ENCODE peak calls at places on chromosomes 4 and X, in ten cellular contexts. One of them, this sample, is unnamed.

GRCh38 chrX:42472727-42473126 is 305.2 kb downstream of the PPP1R2C start:
- DNase-seq in PC-9: no peak
- DNase-seq in IMR-90: no peak
- DNase-seq in heart left ventricle: no peak
- DNase-seq in SJSA1: no peak
- DNase-seq in pancreas: no peak
- DNase-seq in tibial nerve: no peak
- DNase-seq in uterus: no peak
- DNase-seq in thoracic aorta: no peak
- DNase-seq in fibroblast of lung: no peak
- DNase-seq in this sample: no peak

GRCh38 chr4:5019274-5019673 is at the start of gene CYTL1:
- DNase-seq in uterus: no peak
- DNase-seq in thoracic aorta: no peak
- DNase-seq in PC-9: no peak
- DNase-seq in IMR-90: no peak
- DNase-seq in fibroblast of lung: peak; percentile 34
- DNase-seq in SJSA1: no peak
- DNase-seq in tibial nerve: no peak
- DNase-seq in heart left ventricle: no peak
- DNase-seq in pancreas: no peak
- DNase-seq in this sample: no peak

GRCh38 chr4:123350191-123350544 is 46.4 kb upstream of the SPRY1 start:
- DNase-seq in fibroblast of lung: peak; percentile 20
- DNase-seq in IMR-90: no peak
- DNase-seq in PC-9: no peak
- DNase-seq in heart left ventricle: no peak
- DNase-seq in tibial nerve: no peak
- DNase-seq in thoracic aorta: no peak
- DNase-seq in pancreas: peak; percentile 27
- DNase-seq in uterus: no peak
- DNase-seq in SJSA1: no peak
- DNase-seq in this sample: no peak

GRCh38 chrX:152061083-152061482 is 77.3 kb downstream of the MAGEA10 start:
- DNase-seq in pancreas: no peak
- DNase-seq in tibial nerve: no peak
- DNase-seq in uterus: no peak
- DNase-seq in heart left ventricle: no peak
- DNase-seq in IMR-90: no peak
- DNase-seq in fibroblast of lung: no peak
- DNase-seq in SJSA1: no peak
- DNase-seq in thoracic aorta: no peak
- DNase-seq in PC-9: no peak
- DNase-seq in this sample: no peak

GRCh38 chr4:94507708-94508107 is 56.0 kb downstream of the PDLIM5 start:
- DNase-seq in pancreas: no peak
- DNase-seq in tibial nerve: peak; percentile 52
- DNase-seq in thoracic aorta: no peak
- DNase-seq in fibroblast of lung: peak; percentile 93
- DNase-seq in SJSA1: no peak
- DNase-seq in heart left ventricle: no peak
- DNase-seq in IMR-90: peak; percentile 93
- DNase-seq in PC-9: no peak
- DNase-seq in uterus: peak; percentile 71
- DNase-seq in this sample: no peak

GRCh38 chr4:126268106-126268505 is 953.4 kb downstream of the FAT4 start:
- DNase-seq in pancreas: no peak
- DNase-seq in PC-9: no peak
- DNase-seq in thoracic aorta: no peak
- DNase-seq in fibroblast of lung: peak; percentile 40
- DNase-seq in SJSA1: no peak
- DNase-seq in uterus: no peak
- DNase-seq in tibial nerve: no peak
- DNase-seq in IMR-90: peak; percentile 73
- DNase-seq in heart left ventricle: no peak
- DNase-seq in this sample: no peak

GRCh38 chr4:22476011-22476410 is 39.9 kb downstream of the ADGRA3 start:
- DNase-seq in tibial nerve: no peak
- DNase-seq in thoracic aorta: no peak
- DNase-seq in PC-9: no peak
- DNase-seq in fibroblast of lung: no peak
- DNase-seq in pancreas: no peak
- DNase-seq in SJSA1: no peak
- DNase-seq in heart left ventricle: no peak
- DNase-seq in uterus: no peak
- DNase-seq in IMR-90: no peak
- DNase-seq in this sample: no peak

GRCh38 chr4:3449574-3450534 is 8.1 kb downstream of the HGFAC start:
- DNase-seq in uterus: no peak
- DNase-seq in IMR-90: no peak
- DNase-seq in thoracic aorta: no peak
- DNase-seq in PC-9: no peak
- DNase-seq in pancreas: no peak
- DNase-seq in fibroblast of lung: no peak
- DNase-seq in tibial nerve: no peak
- DNase-seq in heart left ventricle: no peak
- DNase-seq in SJSA1: no peak
- DNase-seq in this sample: peak; percentile 17

GRCh38 chrX:97401154-97401553 is 517.4 kb downstream of the RPA4 start:
- DNase-seq in thoracic aorta: no peak
- DNase-seq in IMR-90: no peak
- DNase-seq in tibial nerve: no peak
- DNase-seq in fibroblast of lung: no peak
- DNase-seq in pancreas: no peak
- DNase-seq in PC-9: no peak
- DNase-seq in SJSA1: no peak
- DNase-seq in uterus: no peak
- DNase-seq in heart left ventricle: no peak
- DNase-seq in this sample: no peak

GRCh38 chrX:13816899-13817298 is at the start of gene GPM6B:
- DNase-seq in fibroblast of lung: no peak
- DNase-seq in heart left ventricle: no peak
- DNase-seq in SJSA1: no peak
- DNase-seq in thoracic aorta: no peak
- DNase-seq in pancreas: no peak
- DNase-seq in tibial nerve: no peak
- DNase-seq in uterus: no peak
- DNase-seq in PC-9: no peak
- DNase-seq in IMR-90: no peak
- DNase-seq in this sample: no peak

GRCh38 chrX:100316987-100317386 is 93.1 kb downstream of the PCDH19 start:
- DNase-seq in SJSA1: no peak
- DNase-seq in pancreas: no peak
- DNase-seq in IMR-90: no peak
- DNase-seq in tibial nerve: no peak
- DNase-seq in uterus: no peak
- DNase-seq in thoracic aorta: no peak
- DNase-seq in heart left ventricle: peak; percentile 30
- DNase-seq in PC-9: no peak
- DNase-seq in fibroblast of lung: peak; percentile 21
- DNase-seq in this sample: no peak

GRCh38 chr4:129929984-129930383 is 834.0 kb downstream of the C4orf33 start:
- DNase-seq in tibial nerve: no peak
- DNase-seq in uterus: no peak
- DNase-seq in SJSA1: no peak
- DNase-seq in thoracic aorta: no peak
- DNase-seq in pancreas: no peak
- DNase-seq in PC-9: no peak
- DNase-seq in fibroblast of lung: no peak
- DNase-seq in heart left ventricle: no peak
- DNase-seq in IMR-90: no peak
- DNase-seq in this sample: no peak

GRCh38 chr4:112894480-112894879 is 155.0 kb upstream of the ANK2 start:
- DNase-seq in thoracic aorta: no peak
- DNase-seq in uterus: no peak
- DNase-seq in fibroblast of lung: no peak
- DNase-seq in pancreas: no peak
- DNase-seq in PC-9: no peak
- DNase-seq in SJSA1: no peak
- DNase-seq in heart left ventricle: no peak
- DNase-seq in tibial nerve: no peak
- DNase-seq in IMR-90: no peak
- DNase-seq in this sample: no peak
- H3K27ac ChIP-seq in thoracic aorta: no peak overlapping the region
- H3K27ac ChIP-seq in uterus: no peak overlapping the region
- H3K27ac ChIP-seq in fibroblast of lung: no peak overlapping the region
- H3K27ac ChIP-seq in pancreas: no peak overlapping the region
- H3K27ac ChIP-seq in PC-9: no peak overlapping the region
- H3K27ac ChIP-seq in SJSA1: no peak overlapping the region
- H3K27ac ChIP-seq in heart left ventricle: no peak overlapping the region
- H3K27ac ChIP-seq in tibial nerve: no peak overlapping the region
- H3K27ac ChIP-seq in IMR-90: no peak overlapping the region
- H3K27ac ChIP-seq in this sample: no peak overlapping the region

GRCh38 chrX:131746491-131746968 is 202.7 kb downstream of the OR13H1 start:
- DNase-seq in fibroblast of lung: peak; percentile 67
- DNase-seq in PC-9: peak; percentile 67
- DNase-seq in IMR-90: peak; percentile 86
- DNase-seq in pancreas: peak; percentile 91
- DNase-seq in tibial nerve: no peak
- DNase-seq in SJSA1: peak; percentile 78
- DNase-seq in uterus: peak; percentile 83
- DNase-seq in thoracic aorta: no peak
- DNase-seq in heart left ventricle: no peak
- DNase-seq in this sample: no peak
- H3K4me3 ChIP-seq in fibroblast of lung: no peak overlapping the region
- H3K4me3 ChIP-seq in PC-9: no peak overlapping the region
- H3K4me3 ChIP-seq in IMR-90: peak overlapping the region; percentile 60
- H3K4me3 ChIP-seq in pancreas: peak overlapping the region; percentile 41
- H3K4me3 ChIP-seq in tibial nerve: no peak overlapping the region
- H3K4me3 ChIP-seq in SJSA1: peak overlapping the region; percentile 40
- H3K4me3 ChIP-seq in uterus: peak overlapping the region; percentile 49
- H3K4me3 ChIP-seq in thoracic aorta: no peak overlapping the region
- H3K4me3 ChIP-seq in heart left ventricle: peak overlapping the region; percentile 35
- H3K4me3 ChIP-seq in this sample: peak overlapping the region; percentile 43

GRCh38 chr4:675980-676870 is 1.9 kb downstream of the MYL5 start:
- DNase-seq in SJSA1: no peak
- DNase-seq in PC-9: no peak
- DNase-seq in uterus: no peak
- DNase-seq in tibial nerve: no peak
- DNase-seq in IMR-90: no peak
- DNase-seq in heart left ventricle: no peak
- DNase-seq in fibroblast of lung: no peak
- DNase-seq in pancreas: no peak
- DNase-seq in thoracic aorta: no peak
- DNase-seq in this sample: no peak

GRCh38 chr4:674172-675035 is at the start of the genes ATP5ME and MYL5:
- DNase-seq in SJSA1: peak; percentile 88
- DNase-seq in IMR-90: peak; percentile 95
- DNase-seq in tibial nerve: peak; percentile 94
- DNase-seq in fibroblast of lung: peak; percentile 90
- DNase-seq in pancreas: peak; percentile 98
- DNase-seq in thoracic aorta: peak; percentile 90
- DNase-seq in heart left ventricle: peak; percentile 96
- DNase-seq in uterus: peak; percentile 96
- DNase-seq in PC-9: peak; percentile 97
- DNase-seq in this sample: peak; percentile 98

GRCh38 chr4:676871-677235 is 2.5 kb downstream of the MYL5 start:
- DNase-seq in SJSA1: no peak
- DNase-seq in heart left ventricle: no peak
- DNase-seq in pancreas: no peak
- DNase-seq in uterus: no peak
- DNase-seq in fibroblast of lung: no peak
- DNase-seq in thoracic aorta: no peak
- DNase-seq in IMR-90: no peak
- DNase-seq in PC-9: no peak
- DNase-seq in tibial nerve: no peak
- DNase-seq in this sample: peak; percentile 43

GRCh38 chr4:673349-674091 is 556 bp downstream of the ATP5ME start:
- DNase-seq in fibroblast of lung: no peak
- DNase-seq in PC-9: no peak
- DNase-seq in heart left ventricle: peak; percentile 58
- DNase-seq in IMR-90: no peak
- DNase-seq in SJSA1: no peak
- DNase-seq in tibial nerve: peak; percentile 14
- DNase-seq in thoracic aorta: no peak
- DNase-seq in pancreas: peak; percentile 52
- DNase-seq in uterus: no peak
- DNase-seq in this sample: no peak

DNA sequence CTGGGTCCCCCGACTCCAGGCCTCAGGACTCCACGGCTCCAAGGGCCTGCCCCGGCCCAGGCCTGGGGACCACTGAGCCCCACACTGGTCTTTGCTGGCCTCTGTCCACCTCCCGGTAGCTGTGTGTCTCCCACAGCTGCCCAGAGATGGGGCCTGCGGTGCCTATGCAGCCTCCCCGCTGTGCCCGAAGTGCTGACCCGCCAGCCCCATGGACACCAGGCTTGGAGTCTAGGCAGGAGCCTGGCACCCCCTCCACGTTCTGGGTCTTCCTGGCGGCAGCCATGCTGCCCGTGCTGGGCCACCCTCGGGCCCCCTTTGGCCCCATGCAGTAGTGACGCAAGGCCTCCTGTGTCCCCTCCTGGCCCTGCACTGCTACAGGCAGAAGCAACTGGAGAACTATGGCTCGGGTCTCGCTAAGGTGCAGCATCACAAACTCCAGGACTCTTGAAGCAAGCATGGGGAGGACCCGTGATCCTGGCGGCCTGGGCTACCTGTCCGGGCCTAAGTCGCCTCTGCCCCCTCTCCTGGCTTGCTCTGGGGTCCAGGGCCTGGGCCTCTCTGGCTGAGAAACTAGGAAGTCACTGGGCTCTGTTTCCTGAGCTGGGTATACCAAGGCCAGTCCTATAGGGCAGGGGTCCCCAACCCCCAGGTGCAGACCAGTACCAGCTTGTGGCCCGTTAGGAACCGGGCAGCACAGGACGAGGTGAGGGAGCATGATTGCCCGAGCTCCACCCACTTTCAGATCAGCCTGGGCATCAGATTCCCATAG is 878 bp downstream of the MYL5 start:
- DNase-seq in IMR-90: no peak
- DNase-seq in thoracic aorta: no peak
- DNase-seq in uterus: no peak
- DNase-seq in SJSA1: no peak
- DNase-seq in PC-9: no peak
- DNase-seq in heart left ventricle: no peak
- DNase-seq in pancreas: no peak
- DNase-seq in fibroblast of lung: no peak
- DNase-seq in tibial nerve: no peak
- DNase-seq in this sample: no peak
- H3K4me1 ChIP-seq in IMR-90: peaks cover 9% of the 10 kb centered on the region
- H3K4me1 ChIP-seq in thoracic aorta: peaks cover 13% of the 10 kb centered on the region
- H3K4me1 ChIP-seq in uterus: peaks cover 6% of the 10 kb centered on the region
- H3K4me1 ChIP-seq in SJSA1: peaks cover 13% of the 10 kb centered on the region
- H3K4me1 ChIP-seq in PC-9: peaks cover 14% of the 10 kb centered on the region
- H3K4me1 ChIP-seq in heart left ventricle: peaks cover 26% of the 10 kb centered on the region
- H3K4me1 ChIP-seq in pancreas: peaks cover 15% of the 10 kb centered on the region
- H3K4me1 ChIP-seq in fibroblast of lung: peaks cover 4% of the 10 kb centered on the region
- H3K4me1 ChIP-seq in tibial nerve: peaks cover 27% of the 10 kb centered on the region
- H3K4me1 ChIP-seq in this sample: peaks cover 5% of the 10 kb centered on the region

DNA sequence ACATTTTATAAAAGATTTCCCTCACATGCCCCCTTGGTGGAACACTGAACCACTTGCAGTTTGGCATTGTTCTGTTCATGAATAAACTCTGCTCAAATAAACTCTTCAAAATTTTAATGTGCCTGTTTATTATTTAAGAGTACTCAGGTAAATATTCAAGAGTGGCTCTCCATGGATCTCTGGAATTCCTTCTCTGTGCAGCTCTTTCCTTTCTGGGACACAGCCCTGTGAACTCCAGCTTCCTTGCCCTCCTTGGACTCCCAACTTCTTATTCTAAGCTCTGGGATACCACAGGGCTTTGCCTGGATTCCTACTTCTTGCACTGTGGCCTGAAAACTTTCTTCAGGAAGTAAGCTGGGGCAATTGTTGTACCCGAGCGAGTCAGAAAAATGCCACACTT is 8.3 kb downstream of the BEX3 start:
- DNase-seq in SJSA1: no peak
- DNase-seq in IMR-90: no peak
- DNase-seq in heart left ventricle: no peak
- DNase-seq in PC-9: no peak
- DNase-seq in pancreas: no peak
- DNase-seq in thoracic aorta: no peak
- DNase-seq in tibial nerve: no peak
- DNase-seq in uterus: no peak
- DNase-seq in fibroblast of lung: no peak
- DNase-seq in this sample: no peak
- H3K27ac ChIP-seq in SJSA1: no peak overlapping the region
- H3K27ac ChIP-seq in IMR-90: no peak overlapping the region
- H3K27ac ChIP-seq in heart left ventricle: no peak overlapping the region
- H3K27ac ChIP-seq in PC-9: no peak overlapping the region
- H3K27ac ChIP-seq in pancreas: no peak overlapping the region
- H3K27ac ChIP-seq in thoracic aorta: peak overlapping the region; percentile 35
- H3K27ac ChIP-seq in tibial nerve: peak overlapping the region; percentile 50
- H3K27ac ChIP-seq in uterus: no peak overlapping the region
- H3K27ac ChIP-seq in fibroblast of lung: no peak overlapping the region
- H3K27ac ChIP-seq in this sample: no peak overlapping the region